ENCODE peak calls at places on chromosomes 6 and 20, in seven cellular contexts. F is cardiac fibroblast, J is lower lobe of right lung, A is neural crest cell, R is GM12864, W is cardiac muscle cell, X is endothelial cell. P is an unnamed sample.

GRCh38 chr6:117399924-117400323 is 25.8 kb downstream of the ROS1 start:
- DNase-seq in F (peak; percentile 20), X (no peak), R (no peak), J (no peak), A (no peak), W (peak; percentile 21), P (no peak)

GRCh38 chr6:99019341-99019740 is 71.6 kb upstream of the FBXL4 start:
- DNase-seq in R (no peak), W (no peak), X (no peak), A (no peak), J (no peak), F (no peak), P (no peak)

GRCh38 chr6:53802582-53802981 is 7.8 kb downstream of the LRRC1 start:
- DNase-seq in W (no peak), A (no peak), R (no peak), X (no peak), F (no peak), J (no peak), P (no peak)

GRCh38 chr20:62887147-62887859 is 25.7 kb upstream of the TCFL5 start:
- DNase-seq in J (no peak), X (no peak), R (no peak), A (no peak), W (peak; percentile 93), F (peak; percentile 91), P (no peak)

GRCh38 chr6:47180633-47181032 is 129.1 kb downstream of the TNFRSF21 start:
- DNase-seq in F (peak; percentile 36), W (no peak), R (no peak), X (no peak), A (no peak), J (no peak), P (no peak)

GRCh38 chr6:135251964-135252429 is 70.9 kb downstream of the MYB start:
- DNase-seq in X (no peak), F (no peak), W (peak; percentile 31), R (no peak), J (no peak), A (no peak), P (no peak)

GRCh38 chr6:71394001-71394432 is 105.4 kb downstream of the OGFRL1 start:
- DNase-seq in X (no peak), F (peak; percentile 72), R (no peak), W (peak; percentile 73), J (no peak), A (no peak), P (no peak)

GRCh38 chr20:51388227-51388626 is 154.3 kb downstream of the NFATC2 start:
- DNase-seq in X (no peak), W (no peak), R (no peak), F (no peak), A (no peak), J (no peak), P (no peak)

GRCh38 chr6:112253505-112253841 is 894 bp downstream of the LAMA4 start:
- DNase-seq in J (no peak), X (no peak), R (no peak), A (no peak), F (no peak), W (no peak), P (no peak)

GRCh38 chr20:35994994-35995453 is 26.6 kb downstream of the CNBD2 start:
- DNase-seq in X (peak; percentile 90), W (peak; percentile 89), F (peak; percentile 89), R (peak; percentile 43), A (peak; percentile 82), J (peak; percentile 90), P (peak; percentile 78)

GRCh38 chr20:35988910-35989463 is 20.6 kb downstream of the CNBD2 start:
- DNase-seq in R (no peak), X (no peak), J (no peak), F (peak; percentile 23), A (no peak), W (peak; percentile 44), P (no peak)

GRCh38 chr20:35991142-35991771 is 22.9 kb downstream of the CNBD2 start:
- DNase-seq in R (no peak), A (no peak), X (peak; percentile 29), J (no peak), W (peak; percentile 54), F (peak; percentile 54), P (no peak)

GRCh38 chr20:35992713-35993335 is 24.4 kb downstream of the CNBD2 start:
- DNase-seq in R (peak; percentile 13), A (peak; percentile 36), J (no peak), X (peak; percentile 48), W (peak; percentile 72), F (peak; percentile 74), P (peak; percentile 80)
- TF ChIP-seq CTCF in R (peak; percentile 82), A (peak; percentile 84), J (peak; percentile 76), X (peak; percentile 90), W (peak; percentile 88), F (peak; percentile 80), P (peak; percentile 78)

GRCh38 chr20:48841861-48842529 is 14.2 kb upstream of the PREX1 start:
- DNase-seq in J (no peak), X (no peak), R (no peak), A (no peak), F (peak; percentile 84), W (peak; percentile 83), P (no peak)
- TF ChIP-seq CTCF in J (no peak), X (no peak), R (no peak), A (no peak), F (no peak), W (no peak), P (no peak)

DNA sequence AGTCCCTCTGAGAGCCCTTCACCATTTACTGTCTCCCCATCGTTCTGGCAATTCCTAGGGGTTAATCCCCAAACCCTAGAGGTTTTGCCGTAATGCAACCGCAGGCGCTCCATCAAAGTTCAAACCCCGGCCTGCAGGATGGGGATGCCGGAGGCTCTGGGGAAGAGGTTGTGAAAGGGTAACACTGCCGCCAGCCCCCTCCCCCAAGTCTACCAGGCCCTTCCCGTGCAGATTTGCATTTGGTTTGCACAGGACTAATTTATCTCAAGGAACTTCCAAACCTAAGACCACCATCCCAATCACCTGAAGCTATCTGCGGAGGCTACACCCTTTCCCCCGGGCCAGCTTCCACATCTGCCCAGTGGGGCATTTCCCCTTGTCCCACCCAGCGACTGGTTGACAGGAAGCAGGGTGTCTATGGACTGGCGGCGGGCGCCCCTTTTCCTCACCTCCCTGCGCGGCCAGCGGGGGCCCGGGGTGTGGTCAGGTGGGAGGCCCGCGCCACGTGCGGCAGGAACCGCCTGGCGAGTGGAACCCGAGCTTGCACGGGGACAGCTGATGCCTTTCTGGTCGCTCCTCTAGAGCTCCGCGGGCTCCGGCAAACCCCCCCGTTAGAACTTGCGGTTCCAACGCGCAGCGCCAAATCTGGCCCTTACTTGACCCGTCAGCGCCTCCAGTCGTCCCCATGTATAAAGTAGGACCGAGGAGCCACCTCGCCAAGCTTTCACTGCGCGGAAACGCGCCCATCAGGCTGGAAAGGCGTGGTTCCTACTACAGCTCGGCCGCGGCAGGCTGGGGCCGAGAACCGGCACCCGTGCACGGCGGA is 9.4 kb upstream of the SLC4A11 start:
- DNase-seq in R (no peak), W (peak; percentile 46), F (peak; percentile 38), J (no peak), X (peak; percentile 34), A (peak; percentile 10), P (no peak)
- TF ChIP-seq CTCF in R (no peak), W (no peak), F (no peak), J (no peak), X (no peak), A (no peak), P (peak; percentile 15)

DNA sequence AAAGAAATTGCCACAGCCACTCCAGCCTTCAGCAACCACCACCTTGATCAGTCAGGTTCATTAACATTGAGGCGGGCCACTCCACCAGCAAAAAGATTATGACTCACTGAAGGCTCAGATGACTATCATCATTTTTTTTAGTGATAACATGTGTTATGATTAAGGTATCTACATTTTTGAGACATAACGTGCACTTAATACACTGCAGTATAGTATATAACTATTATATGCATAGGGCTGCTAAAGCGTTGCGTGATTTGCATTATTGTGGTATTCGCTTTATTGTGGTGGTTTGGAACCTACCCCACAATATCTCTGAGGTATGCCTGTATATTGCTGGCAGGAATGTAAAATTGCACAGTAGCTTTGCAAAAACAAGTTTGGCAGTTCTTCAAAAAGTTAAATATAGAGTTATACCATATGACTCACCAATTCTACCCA is 6.8 kb upstream of the RIPK1 start:
- DNase-seq in X (no peak), F (peak; percentile 75), W (peak; percentile 84), J (no peak), R (no peak), A (no peak), P (no peak)
- TF ChIP-seq CTCF in X (no peak), F (peak; percentile 26), W (peak; percentile 34), J (no peak), R (no peak), A (no peak), P (no peak)

DNA sequence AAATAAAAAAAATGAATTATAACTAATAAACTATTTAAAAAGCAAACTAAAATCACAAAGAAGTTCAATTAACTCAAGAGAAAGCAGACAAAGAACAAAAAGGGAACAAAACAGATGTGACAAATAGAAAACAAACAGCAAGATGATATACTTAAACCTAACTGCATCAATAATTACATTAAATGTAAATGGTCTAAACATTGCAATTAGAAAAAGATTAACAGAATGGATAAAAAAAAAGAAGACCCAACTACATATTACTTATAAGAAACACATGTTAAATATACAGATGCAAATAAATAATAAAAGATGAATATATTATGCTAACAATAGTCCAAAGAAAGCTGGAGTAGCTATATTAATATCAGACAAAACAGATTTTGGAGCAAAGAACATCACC is 35.1 kb upstream of the RAB22A start:
- DNase-seq in J (no peak), W (no peak), A (no peak), R (no peak), X (no peak), F (no peak), P (no peak)
- TF ChIP-seq CTCF in J (no peak), W (no peak), A (no peak), R (no peak), X (no peak), F (no peak), P (no peak)

GRCh38 chr20:2692036-2692885 is at the start of gene EBF4:
- DNase-seq in W (peak; percentile 50), J (peak; percentile 58), R (no peak), F (peak; percentile 34), A (peak; percentile 22), X (no peak), P (peak; percentile 84)

GRCh38 chr20:2691663-2692035 is 931 bp upstream of the EBF4 start:
- DNase-seq in F (no peak), W (no peak), X (no peak), A (no peak), J (no peak), R (no peak), P (no peak)

GRCh38 chr20:2693996-2694471 is 1.5 kb downstream of the EBF4 start:
- DNase-seq in X (peak; percentile 24), W (peak; percentile 13), F (no peak), J (no peak), R (no peak), A (no peak), P (no peak)

GRCh38 chr20:2693286-2693995 is 861 bp downstream of the EBF4 start:
- DNase-seq in R (no peak), X (no peak), J (no peak), A (peak; percentile 36), W (peak; percentile 30), F (no peak), P (peak; percentile 86)

DNA sequence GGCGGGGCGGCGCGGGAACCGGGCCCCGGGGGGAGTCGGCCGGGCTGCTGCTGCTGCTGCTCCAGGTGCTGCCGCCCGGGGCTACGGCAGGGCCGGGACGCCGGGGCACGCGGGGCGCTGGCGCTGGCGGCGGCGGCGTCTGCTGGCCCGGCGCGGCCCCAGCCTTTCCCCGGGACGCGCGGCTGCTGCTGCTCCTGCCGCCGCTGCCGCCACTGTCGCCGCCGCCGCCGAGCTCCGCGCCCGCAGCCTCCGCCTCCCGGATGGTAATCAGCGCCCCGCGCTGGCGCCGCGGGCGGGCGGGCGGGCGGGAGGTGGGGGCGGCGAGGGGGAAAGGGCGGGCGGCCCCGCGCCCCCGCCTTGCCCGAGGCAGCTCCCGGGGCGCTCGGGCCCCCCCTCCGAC is 306 bp downstream of the EBF4 start:
- DNase-seq in R (no peak), J (no peak), X (no peak), A (no peak), F (no peak), W (peak; percentile 5), P (peak; percentile 77)
- TF ChIP-seq CTCF in R (no peak), J (no peak), X (no peak), A (no peak), F (no peak), W (no peak), P (no peak)

P was measured in GM13977.